ENCODE peak calls at places on chromosomes 6 and 20, in six cellular contexts. G is RWPE1, S is heart right ventricle, O is A549, C is mammary epithelial cell, N is stomach. X is an unnamed sample.

GRCh38 chr6:161254754-161255253 is 19.1 kb downstream of the AGPAT4 start:
- DNase-seq in G (no peak), S (no peak), O (no peak), C (no peak), N (no peak), X (no peak)

GRCh38 chr20:41005361-41005729 is 23.3 kb upstream of the TOP1 start:
- DNase-seq in G (peak; percentile 96), S (peak; percentile 90), O (peak; percentile 85), C (peak; percentile 91), N (peak; percentile 94), X (peak; percentile 71)

GRCh38 chr6:168155193-168155592 is 76.2 kb upstream of the FRMD1 start:
- DNase-seq in G (peak; percentile 35), S (no peak), O (peak; percentile 48), C (no peak), N (no peak), X (no peak)

GRCh38 chr6:139970591-139970991 is 596.1 kb upstream of the CITED2 start:
- DNase-seq in G (peak; percentile 1), S (no peak), O (no peak), C (no peak), N (no peak), X (no peak)

GRCh38 chr6:17393335-17394191 is at the start of gene CAP2:
- DNase-seq in G (peak; percentile 45), S (peak; percentile 76), O (peak; percentile 62), C (peak; percentile 62), N (peak; percentile 28), X (peak; percentile 64)

GRCh38 chr6:161417712-161418457 is 144.0 kb upstream of the AGPAT4 start:
- DNase-seq in G (no peak), S (peak; percentile 64), O (peak; percentile 45), C (no peak), N (no peak), X (no peak)

GRCh38 chr20:24695529-24696225 is 226.2 kb downstream of the SYNDIG1 start:
- DNase-seq in G (peak; percentile 23), S (no peak), O (no peak), C (peak; percentile 79), N (peak; percentile 3), X (no peak)

GRCh38 chr6:108652375-108652774 is 91.7 kb downstream of the FOXO3 start:
- DNase-seq in G (no peak), S (no peak), O (no peak), C (no peak), N (no peak), X (no peak)

GRCh38 chr6:78984225-78984950 is 93.7 kb downstream of the PHIP start:
- DNase-seq in G (no peak), S (peak; percentile 13), O (no peak), C (no peak), N (no peak), X (no peak)

GRCh38 chr20:2485662-2486061 is 15.1 kb upstream of the SNRPB start:
- DNase-seq in G (no peak), S (peak; percentile 57), O (no peak), C (no peak), N (no peak), X (no peak)

GRCh38 chr6:82507112-82507511 is 143.5 kb downstream of the TPBG start:
- DNase-seq in G (no peak), S (no peak), O (peak; percentile 23), C (peak; percentile 8), N (no peak), X (no peak)

GRCh38 chr20:63409066-63409833 is 48.1 kb upstream of the CHRNA4 start:
- DNase-seq in G (no peak), S (no peak), O (no peak), C (no peak), N (no peak), X (no peak)

GRCh38 chr6:92271101-92271500 is 1148.3 kb downstream of the EPHA7 start:
- DNase-seq in G (no peak), S (no peak), O (no peak), C (no peak), N (no peak), X (no peak)

GRCh38 chr6:135030056-135030473 is 24.6 kb downstream of the HBS1L start:
- DNase-seq in G (no peak), S (no peak), O (no peak), C (no peak), N (no peak), X (no peak)

GRCh38 chr6:123715243-123715863 is 78.6 kb upstream of the TRDN start:
- DNase-seq in G (peak; percentile 5), S (peak; percentile 11), O (peak; percentile 17), C (peak; percentile 5), N (no peak), X (no peak)

GRCh38 chr6:41536884-41537347 is 9.3 kb upstream of the FOXP4 start:
- DNase-seq in G (peak; percentile 52), S (no peak), O (no peak), C (peak; percentile 82), N (peak; percentile 93), X (peak; percentile 77)

GRCh38 chr6:167426074-167426473 is 101.2 kb downstream of the TTLL2 start:
- DNase-seq in G (no peak), S (no peak), O (no peak), C (no peak), N (no peak), X (no peak)

GRCh38 chr6:73452107-73452461 is at the start of gene CGAS:
- DNase-seq in G (peak; percentile 57), S (peak; percentile 78), O (peak; percentile 80), C (peak; percentile 27), N (peak; percentile 74), X (peak; percentile 73)

GRCh38 chr20:59055302-59055701 is 12.7 kb upstream of the PRELID3B start:
- DNase-seq in G (no peak), S (peak; percentile 25), O (peak; percentile 30), C (no peak), N (no peak), X (no peak)

GRCh38 chr6:52555531-52556228 is 21.2 kb downstream of the TRAM2 start:
- DNase-seq in G (no peak), S (no peak), O (no peak), C (no peak), N (no peak), X (no peak)

GRCh38 chr20:31862506-31862905 is 7.8 kb downstream of the DUSP15 start:
- DNase-seq in G (no peak), S (no peak), O (no peak), C (no peak), N (no peak), X (peak; percentile 37)

GRCh38 chr6:135052939-135053338 is 1.7 kb downstream of the HBS1L start:
- DNase-seq in G (no peak), S (no peak), O (no peak), C (no peak), N (no peak), X (no peak)

GRCh38 chr6:113048741-113049140 is 701.6 kb downstream of the RFPL4B start:
- DNase-seq in G (no peak), S (no peak), O (no peak), C (no peak), N (no peak), X (no peak)

GRCh38 chr6:27019651-27020552 is 227.6 kb upstream of the PRSS16 start:
- DNase-seq in G (peak; percentile 89), S (peak; percentile 89), O (peak; percentile 96), C (peak; percentile 90), N (peak; percentile 76), X (peak; percentile 82)

GRCh38 chr6:27672113-27672799 is 199.4 kb upstream of the ZNF184 start:
- DNase-seq in G (no peak), S (no peak), O (peak; percentile 95), C (peak; percentile 74), N (no peak), X (no peak)

GRCh38 chr20:50541606-50542041 is 31.4 kb downstream of the PTPN1 start:
- DNase-seq in G (no peak), S (no peak), O (no peak), C (no peak), N (no peak), X (no peak)

GRCh38 chr6:116393430-116393829 is 22.7 kb downstream of the DSE start:
- DNase-seq in G (no peak), S (no peak), O (peak; percentile 12), C (no peak), N (no peak), X (no peak)

GRCh38 chr6:166365806-166366205 is 16.9 kb downstream of the MPC1 start:
- DNase-seq in G (no peak), S (no peak), O (no peak), C (no peak), N (no peak), X (no peak)

GRCh38 chr6:155244434-155244833 is 19.4 kb upstream of the CLDN20 start:
- DNase-seq in G (no peak), S (no peak), O (no peak), C (no peak), N (no peak), X (no peak)

GRCh38 chr6:31948753-31949413 is 3.0 kb downstream of the CFB start:
- DNase-seq in G (peak; percentile 22), S (no peak), O (no peak), C (peak; percentile 67), N (no peak), X (no peak)

GRCh38 chr6:80029442-80029841 is 25.0 kb downstream of the TTK start:
- DNase-seq in G (no peak), S (no peak), O (no peak), C (no peak), N (no peak), X (no peak)

GRCh38 chr6:156595481-156595880 is 181.7 kb upstream of the ARID1B start:
- DNase-seq in G (no peak), S (no peak), O (no peak), C (peak; percentile 5), N (no peak), X (no peak)

GRCh38 chr20:49167811-49168507 is 20.2 kb downstream of the STAU1 start:
- DNase-seq in G (no peak), S (peak; percentile 19), O (no peak), C (no peak), N (no peak), X (no peak)
- H3K27ac ChIP-seq in G (no peak overlapping the region), S (peak overlapping the region; percentile 70), O (no peak overlapping the region), C (no peak overlapping the region), N (peak overlapping the region; percentile 33), X (no peak overlapping the region)

GRCh38 chr6:42819803-42820508 is 38.1 kb downstream of the BICRAL start:
- DNase-seq in G (no peak), S (no peak), O (peak; percentile 9), C (no peak), N (no peak), X (no peak)
- TF ChIP-seq CTCF in G (no peak), S (no peak), O (no peak), C (no peak), N (no peak), X (peak; percentile 22)

GRCh38 chr6:142570221-142570671 is 268.4 kb downstream of the ADGRG6 start:
- DNase-seq in G (peak; percentile 58), S (no peak), O (no peak), C (peak; percentile 85), N (peak; percentile 26), X (no peak)
- H3K27ac ChIP-seq in G (no peak overlapping the region), S (no peak overlapping the region), O (no peak overlapping the region), C (peak overlapping the region; percentile 86), N (peak overlapping the region; percentile 7), X (no peak overlapping the region)

GRCh38 chr6:142207265-142207877 is 60.3 kb downstream of the VTA1 start:
- DNase-seq in G (peak; percentile 22), S (peak; percentile 42), O (peak; percentile 49), C (peak; percentile 32), N (peak; percentile 60), X (no peak)
- TF ChIP-seq CTCF in G (peak; percentile 73), S (peak; percentile 57), O (peak; percentile 45), C (peak; percentile 92), N (peak; percentile 73), X (peak; percentile 97)

GRCh38 chr6:111711989-111712388 is 106.3 kb upstream of the TRAF3IP2 start:
- DNase-seq in G (no peak), S (no peak), O (no peak), C (no peak), N (no peak), X (no peak)
- H3K27ac ChIP-seq in G (no peak overlapping the region), S (peak overlapping the region; percentile 72), O (no peak overlapping the region), C (no peak overlapping the region), N (peak overlapping the region; percentile 64), X (no peak overlapping the region)

X was measured in right lobe of liver.